ENCODE peak calls at places on chromosomes 2 and 18, in eight cellular contexts. One of them, this sample, is unnamed.

GRCh38 chr2:49616800-49617199 is 462.5 kb upstream of the FSHR start:
- DNase-seq in HFFc6: no peak
- DNase-seq in stimulated activated CD4-positive, alpha-beta T cell treated with anti-CD3 and anti-CD28 coated beads, Interleukin-15, amount 100 ng/mL, for 1 hour: no peak
- DNase-seq in GM10248: peak; percentile 12
- DNase-seq in cardiac septum: no peak
- DNase-seq in activated T-cell treated with anti-CD3 and anti-CD28 coated beads, Interleukin-2, amount 50 U/mL, for 1 hour: no peak
- DNase-seq in activated CD4-positive, alpha-beta T cell treated with anti-CD3 and anti-CD28 coated beads, Interleukin-2, amount 50 U/mL, for 1 hour: no peak
- DNase-seq in midbrain: peak; percentile 19
- DNase-seq in this sample: no peak

GRCh38 chr2:174744111-174744510 is 20.2 kb downstream of the CHRNA1 start:
- DNase-seq in GM10248: no peak
- DNase-seq in stimulated activated CD4-positive, alpha-beta T cell treated with anti-CD3 and anti-CD28 coated beads, Interleukin-15, amount 100 ng/mL, for 1 hour: no peak
- DNase-seq in activated T-cell treated with anti-CD3 and anti-CD28 coated beads, Interleukin-2, amount 50 U/mL, for 1 hour: no peak
- DNase-seq in cardiac septum: no peak
- DNase-seq in activated CD4-positive, alpha-beta T cell treated with anti-CD3 and anti-CD28 coated beads, Interleukin-2, amount 50 U/mL, for 1 hour: no peak
- DNase-seq in HFFc6: no peak
- DNase-seq in midbrain: no peak
- DNase-seq in this sample: no peak

GRCh38 chr2:5022056-5022455 is 670.1 kb upstream of the SOX11 start:
- DNase-seq in GM10248: no peak
- DNase-seq in activated T-cell treated with anti-CD3 and anti-CD28 coated beads, Interleukin-2, amount 50 U/mL, for 1 hour: no peak
- DNase-seq in stimulated activated CD4-positive, alpha-beta T cell treated with anti-CD3 and anti-CD28 coated beads, Interleukin-15, amount 100 ng/mL, for 1 hour: no peak
- DNase-seq in midbrain: no peak
- DNase-seq in cardiac septum: no peak
- DNase-seq in HFFc6: no peak
- DNase-seq in activated CD4-positive, alpha-beta T cell treated with anti-CD3 and anti-CD28 coated beads, Interleukin-2, amount 50 U/mL, for 1 hour: no peak
- DNase-seq in this sample: no peak

GRCh38 chr2:109660046-109660860 is 46.1 kb downstream of the SOWAHC start:
- DNase-seq in stimulated activated CD4-positive, alpha-beta T cell treated with anti-CD3 and anti-CD28 coated beads, Interleukin-15, amount 100 ng/mL, for 1 hour: no peak
- DNase-seq in activated T-cell treated with anti-CD3 and anti-CD28 coated beads, Interleukin-2, amount 50 U/mL, for 1 hour: no peak
- DNase-seq in cardiac septum: no peak
- DNase-seq in midbrain: no peak
- DNase-seq in activated CD4-positive, alpha-beta T cell treated with anti-CD3 and anti-CD28 coated beads, Interleukin-2, amount 50 U/mL, for 1 hour: no peak
- DNase-seq in HFFc6: no peak
- DNase-seq in GM10248: no peak
- DNase-seq in this sample: no peak

GRCh38 chr2:24635181-24635580 is 144.1 kb downstream of the NCOA1 start:
- DNase-seq in activated T-cell treated with anti-CD3 and anti-CD28 coated beads, Interleukin-2, amount 50 U/mL, for 1 hour: no peak
- DNase-seq in midbrain: no peak
- DNase-seq in activated CD4-positive, alpha-beta T cell treated with anti-CD3 and anti-CD28 coated beads, Interleukin-2, amount 50 U/mL, for 1 hour: no peak
- DNase-seq in stimulated activated CD4-positive, alpha-beta T cell treated with anti-CD3 and anti-CD28 coated beads, Interleukin-15, amount 100 ng/mL, for 1 hour: no peak
- DNase-seq in GM10248: no peak
- DNase-seq in HFFc6: peak; percentile 59
- DNase-seq in cardiac septum: no peak
- DNase-seq in this sample: no peak

GRCh38 chr2:212099658-212100057 is 438.9 kb downstream of the ERBB4 start:
- DNase-seq in midbrain: no peak
- DNase-seq in HFFc6: no peak
- DNase-seq in activated CD4-positive, alpha-beta T cell treated with anti-CD3 and anti-CD28 coated beads, Interleukin-2, amount 50 U/mL, for 1 hour: no peak
- DNase-seq in cardiac septum: no peak
- DNase-seq in activated T-cell treated with anti-CD3 and anti-CD28 coated beads, Interleukin-2, amount 50 U/mL, for 1 hour: no peak
- DNase-seq in GM10248: no peak
- DNase-seq in stimulated activated CD4-positive, alpha-beta T cell treated with anti-CD3 and anti-CD28 coated beads, Interleukin-15, amount 100 ng/mL, for 1 hour: no peak
- DNase-seq in this sample: no peak

GRCh38 chr18:68354176-68354575 is 360.7 kb downstream of the TMX3 start:
- DNase-seq in activated CD4-positive, alpha-beta T cell treated with anti-CD3 and anti-CD28 coated beads, Interleukin-2, amount 50 U/mL, for 1 hour: no peak
- DNase-seq in HFFc6: no peak
- DNase-seq in cardiac septum: no peak
- DNase-seq in midbrain: no peak
- DNase-seq in GM10248: no peak
- DNase-seq in activated T-cell treated with anti-CD3 and anti-CD28 coated beads, Interleukin-2, amount 50 U/mL, for 1 hour: no peak
- DNase-seq in stimulated activated CD4-positive, alpha-beta T cell treated with anti-CD3 and anti-CD28 coated beads, Interleukin-15, amount 100 ng/mL, for 1 hour: no peak
- DNase-seq in this sample: no peak

GRCh38 chr2:162482463-162482862 is 138.5 kb downstream of the GCA start:
- DNase-seq in activated CD4-positive, alpha-beta T cell treated with anti-CD3 and anti-CD28 coated beads, Interleukin-2, amount 50 U/mL, for 1 hour: no peak
- DNase-seq in GM10248: no peak
- DNase-seq in midbrain: no peak
- DNase-seq in activated T-cell treated with anti-CD3 and anti-CD28 coated beads, Interleukin-2, amount 50 U/mL, for 1 hour: no peak
- DNase-seq in HFFc6: no peak
- DNase-seq in cardiac septum: no peak
- DNase-seq in stimulated activated CD4-positive, alpha-beta T cell treated with anti-CD3 and anti-CD28 coated beads, Interleukin-15, amount 100 ng/mL, for 1 hour: no peak
- DNase-seq in this sample: no peak

GRCh38 chr2:218021536-218022071 is 18.8 kb upstream of the TNS1 start:
- DNase-seq in stimulated activated CD4-positive, alpha-beta T cell treated with anti-CD3 and anti-CD28 coated beads, Interleukin-15, amount 100 ng/mL, for 1 hour: no peak
- DNase-seq in activated CD4-positive, alpha-beta T cell treated with anti-CD3 and anti-CD28 coated beads, Interleukin-2, amount 50 U/mL, for 1 hour: no peak
- DNase-seq in midbrain: no peak
- DNase-seq in cardiac septum: peak; percentile 87
- DNase-seq in activated T-cell treated with anti-CD3 and anti-CD28 coated beads, Interleukin-2, amount 50 U/mL, for 1 hour: no peak
- DNase-seq in HFFc6: no peak
- DNase-seq in GM10248: no peak
- DNase-seq in this sample: no peak

GRCh38 chr2:173854840-173855239 is 110.3 kb downstream of the SP3 start:
- DNase-seq in stimulated activated CD4-positive, alpha-beta T cell treated with anti-CD3 and anti-CD28 coated beads, Interleukin-15, amount 100 ng/mL, for 1 hour: no peak
- DNase-seq in GM10248: no peak
- DNase-seq in activated CD4-positive, alpha-beta T cell treated with anti-CD3 and anti-CD28 coated beads, Interleukin-2, amount 50 U/mL, for 1 hour: no peak
- DNase-seq in midbrain: no peak
- DNase-seq in HFFc6: peak; percentile 48
- DNase-seq in cardiac septum: no peak
- DNase-seq in activated T-cell treated with anti-CD3 and anti-CD28 coated beads, Interleukin-2, amount 50 U/mL, for 1 hour: no peak
- DNase-seq in this sample: peak; percentile 62

This sample was measured in right atrium auricular region.